ENCODE peak calls at places on chromosomes 5 and 9, in six cellular contexts. M, V, J, L, W and C are unnamed samples.

GRCh38 chr5:140005145-140005591 is 37.9 kb downstream of the NRG2 start:
- DNase-seq in M (no peak), V (no peak), J (no peak), L (no peak), W (no peak), C (peak)

GRCh38 chr5:179257190-179257741 is 88.0 kb downstream of the ADAMTS2 start:
- DNase-seq in M (no peak), V (peak), J (no peak), L (no peak), W (no peak), C (no peak)

GRCh38 chr5:44884036-44884435 is 75.3 kb downstream of the MRPS30 start:
- DNase-seq in M (no peak), V (no peak), J (no peak), L (no peak), W (no peak), C (no peak)

GRCh38 chr5:66337827-66338226 is 193.7 kb downstream of the SREK1 start:
- DNase-seq in M (no peak), V (no peak), J (no peak), L (no peak), W (no peak), C (no peak)

GRCh38 chr9:134065720-134066419 is 2.0 kb downstream of the BRD3 start:
- DNase-seq in M (no peak), V (peak), J (no peak), L (no peak), W (no peak), C (peak)

GRCh38 chr9:72509053-72509452 is 12.4 kb upstream of the TMC1 start:
- DNase-seq in M (no peak), V (peak), J (no peak), L (peak), W (no peak), C (peak)

GRCh38 chr5:172688735-172689572 is 47.9 kb downstream of the NEURL1B start:
- DNase-seq in M (no peak), V (no peak), J (no peak), L (no peak), W (no peak), C (no peak)

GRCh38 chr5:111227805-111228204 is 3.6 kb downstream of the CAMK4 start:
- DNase-seq in M (no peak), V (peak), J (no peak), L (no peak), W (no peak), C (no peak)

GRCh38 chr9:94160594-94161501 is 76.6 kb downstream of the PTPDC1 start:
- DNase-seq in M (peak), V (no peak), J (no peak), L (no peak), W (no peak), C (no peak)

GRCh38 chr5:168057905-168058304 is 233.5 kb upstream of the WWC1 start:
- DNase-seq in M (no peak), V (no peak), J (no peak), L (no peak), W (peak), C (no peak)

GRCh38 chr9:19074836-19075235 is 25.6 kb downstream of the RRAGA start:
- DNase-seq in M (no peak), V (no peak), J (no peak), L (no peak), W (no peak), C (no peak)

GRCh38 chr9:36436909-36437308 is 36.8 kb upstream of the RNF38 start:
- DNase-seq in M (no peak), V (peak), J (peak), L (no peak), W (no peak), C (no peak)

GRCh38 chr5:131281133-131281867 is 17.4 kb downstream of the CDC42SE2 start:
- DNase-seq in M (no peak), V (no peak), J (no peak), L (no peak), W (no peak), C (peak)

GRCh38 chr5:26482817-26483375 is 555.5 kb downstream of the CDH9 start:
- DNase-seq in M (peak), V (peak), J (no peak), L (no peak), W (peak), C (no peak)

GRCh38 chr9:37974506-37975173 is 70.7 kb upstream of the SLC25A51 start:
- DNase-seq in M (no peak), V (no peak), J (no peak), L (no peak), W (no peak), C (no peak)

GRCh38 chr9:16422114-16422513 is 448.4 kb downstream of the BNC2 start:
- DNase-seq in M (no peak), V (no peak), J (no peak), L (no peak), W (no peak), C (no peak)

GRCh38 chr5:86008293-86008692 is 609.4 kb upstream of the COX7C start:
- DNase-seq in M (no peak), V (no peak), J (no peak), L (no peak), W (no peak), C (no peak)

GRCh38 chr5:14148483-14148882 is 5.3 kb downstream of the TRIO start:
- DNase-seq in M (no peak), V (no peak), J (no peak), L (no peak), W (no peak), C (no peak)

GRCh38 chr5:139019880-139020279 is 144.7 kb upstream of the LRRTM2 start:
- DNase-seq in M (no peak), V (no peak), J (no peak), L (no peak), W (no peak), C (no peak)

GRCh38 chr9:114968710-114969109 is 38.3 kb upstream of the TNFSF8 start:
- DNase-seq in M (no peak), V (peak), J (no peak), L (no peak), W (no peak), C (no peak)

GRCh38 chr5:7941692-7942091 is 72.7 kb downstream of the MTRR start:
- DNase-seq in M (no peak), V (no peak), J (no peak), L (no peak), W (no peak), C (no peak)